ENCODE peak calls at places on chromosomes 2 and 18, in six cellular contexts. W, C, T, K, O and F are unnamed samples. For H3K9me3 and H3K4me1, the result is how much of the 10 kb centered on the place peaks cover.

GRCh38 chr2:160390544-160391258 is 102.9 kb downstream of the RBMS1 start:
- DNase-seq in C (no peak), O (no peak), K (no peak), W (peak), T (no peak), F (peak)

GRCh38 chr2:147156970-147157369 is 687.9 kb upstream of the ACVR2A start:
- DNase-seq in K (no peak), W (no peak), O (no peak), T (no peak), C (no peak), F (no peak)

GRCh38 chr2:43539991-43540860 is 55.6 kb downstream of the THADA start:
- DNase-seq in K (no peak), O (no peak), T (peak), W (peak), C (no peak), F (peak)

GRCh38 chr2:203867561-203868200 is at the start of gene CTLA4:
- DNase-seq in O (no peak), K (no peak), C (no peak), T (no peak), W (no peak), F (no peak)

GRCh38 chr2:42156756-42157155 is 12.4 kb upstream of the EML4 start:
- DNase-seq in C (no peak), O (peak), T (no peak), K (no peak), W (no peak), F (no peak)

GRCh38 chr2:79860233-79861058 is 347.6 kb downstream of the CTNNA2 start:
- DNase-seq in C (peak), K (peak), O (peak), T (peak), W (peak), F (peak)

GRCh38 chr2:140654565-140654964 is 1476.3 kb downstream of the LRP1B start:
- DNase-seq in T (no peak), O (no peak), C (no peak), K (peak), W (peak), F (peak)

GRCh38 chr2:65161551-65162100 is 31.7 kb upstream of the RAB1A start:
- DNase-seq in C (no peak), T (no peak), W (no peak), O (peak), K (no peak), F (no peak)

GRCh38 chr18:79404567-79404910 is 8.8 kb downstream of the NFATC1 start:
- DNase-seq in O (no peak), W (no peak), C (no peak), T (no peak), K (no peak), F (no peak)

GRCh38 chr18:2223859-2224258 is 347.4 kb downstream of the METTL4 start:
- DNase-seq in O (peak), W (peak), K (no peak), T (peak), C (peak), F (peak)

GRCh38 chr2:121707920-121708361 is 28.7 kb downstream of the NIFK start:
- DNase-seq in K (no peak), O (no peak), T (peak), W (no peak), C (no peak), F (peak)

GRCh38 chr2:158723311-158723838 is 71.7 kb upstream of the DAPL1 start:
- DNase-seq in W (no peak), O (no peak), C (no peak), K (no peak), T (no peak), F (no peak)

GRCh38 chr2:129087133-129087813 is 768.6 kb upstream of the HS6ST1 start:
- DNase-seq in W (no peak), T (peak), C (no peak), O (no peak), K (no peak), F (no peak)

GRCh38 chr2:26605195-26605968 is 35.8 kb downstream of the CIB4 start:
- DNase-seq in W (peak), T (peak), K (peak), O (peak), C (peak), F (peak)

GRCh38 chr2:9095690-9096089 is 92.2 kb upstream of the MBOAT2 start:
- DNase-seq in K (no peak), O (peak), T (peak), C (no peak), W (peak), F (peak)

GRCh38 chr2:38409904-38410167 is 32.8 kb upstream of the ATL2 start:
- DNase-seq in O (no peak), C (no peak), K (no peak), W (no peak), T (no peak), F (no peak)

GRCh38 chr18:2526320-2526719 is 45.0 kb downstream of the METTL4 start:
- DNase-seq in O (no peak), T (no peak), C (no peak), W (no peak), K (no peak), F (no peak)

GRCh38 chr18:39841133-39842041 is 2113.6 kb upstream of the PIK3C3 start:
- DNase-seq in K (peak), O (peak), C (no peak), T (peak), W (peak), F (peak)

GRCh38 chr2:148565272-148565894 is 79.2 kb upstream of the EPC2 start:
- DNase-seq in T (no peak), O (peak), C (no peak), K (peak), W (no peak), F (no peak)

GRCh38 chr2:98896416-98896815 is 39.6 kb downstream of the CRACDL start:
- DNase-seq in O (no peak), W (no peak), K (no peak), T (no peak), C (peak), F (no peak)

GRCh38 chr2:239610457-239611221 is 209.8 kb upstream of the HDAC4 start:
- DNase-seq in O (no peak), K (no peak), T (no peak), W (no peak), C (no peak), F (no peak)

GRCh38 chr2:182372661-182373060 is 54.2 kb downstream of the PDE1A start:
- DNase-seq in C (no peak), K (no peak), T (peak), W (peak), O (no peak), F (peak)

GRCh38 chr2:96305979-96306308 is 598 bp upstream of the SNRNP200 start:
- DNase-seq in T (no peak), O (no peak), C (peak), W (no peak), K (peak), F (no peak)

GRCh38 chr2:109545828-109546713 is 67.7 kb downstream of the SEPTIN10 start:
- DNase-seq in O (peak), W (peak), T (peak), K (peak), C (peak), F (peak)

GRCh38 chr2:11746807-11747459 is 501 bp downstream of the LPIN1 start:
- DNase-seq in K (peak), W (peak), O (peak), C (peak), T (peak), F (peak)

GRCh38 chr2:107502463-107503079 is 324.1 kb upstream of the RGPD4 start:
- DNase-seq in K (no peak), C (no peak), W (no peak), T (no peak), O (no peak), F (no peak)

GRCh38 chr2:20288941-20289340 is 61.7 kb downstream of the PUM2 start:
- DNase-seq in C (no peak), K (no peak), O (no peak), T (no peak), W (peak), F (peak)

GRCh38 chr2:164785447-164785846 is 56.2 kb downstream of the COBLL1 start:
- DNase-seq in T (no peak), K (no peak), W (no peak), O (no peak), C (no peak), F (peak)

GRCh38 chr2:37784759-37785149 is 113.3 kb upstream of the CDC42EP3 start:
- DNase-seq in K (no peak), C (no peak), T (no peak), W (no peak), O (no peak), F (no peak)

GRCh38 chr2:169047253-169048250 is 16.4 kb upstream of the ABCB11 start:
- DNase-seq in C (no peak), T (no peak), O (no peak), W (no peak), K (no peak), F (no peak)
- H2AFZ ChIP-seq in C (no peak), T (no peak), O (no peak), W (no peak), K (no peak), F (no peak)

GRCh38 chr2:177466337-177467195 is 74.0 kb downstream of the AGPS start:
- DNase-seq in C (no peak), W (no peak), T (no peak), K (no peak), O (peak), F (peak)

GRCh38 chr2:177465400-177466138 is 73.0 kb downstream of the AGPS start:
- DNase-seq in W (no peak), O (no peak), T (no peak), C (no peak), K (no peak), F (no peak)

GRCh38 chr2:177471990-177472389 is 79.4 kb downstream of the AGPS start:
- DNase-seq in O (no peak), T (no peak), W (no peak), K (no peak), C (no peak), F (no peak)

GRCh38 chr2:177464549-177464948 is 72.0 kb downstream of the AGPS start:
- DNase-seq in C (no peak), K (no peak), T (no peak), O (no peak), W (peak), F (peak)

DNA sequence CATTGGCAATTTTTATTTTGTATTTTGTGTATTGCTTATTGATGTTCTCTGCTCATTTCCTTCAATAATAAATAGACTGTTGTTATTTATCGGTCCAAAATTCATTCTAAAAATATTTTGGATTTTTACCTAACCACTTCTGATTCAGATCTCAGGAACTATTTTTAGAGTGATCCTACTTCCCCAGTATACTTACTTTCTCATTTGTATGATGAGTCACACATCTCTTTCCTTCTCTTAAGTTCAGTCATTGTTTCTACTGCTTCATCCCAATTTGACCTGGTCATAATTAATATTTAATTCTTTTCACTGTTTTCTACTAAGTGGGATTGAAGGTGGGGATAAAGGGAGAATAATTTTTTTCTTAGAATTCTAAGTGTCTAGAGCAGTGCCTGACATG is 75.1 kb downstream of the AGPS start:
- DNase-seq in T (no peak), W (peak), O (no peak), C (no peak), K (no peak), F (peak)
- H3K9me3 ChIP-seq in T (under half), W (under half), O (under half), C (under half), K (under half), F (under half)

DNA sequence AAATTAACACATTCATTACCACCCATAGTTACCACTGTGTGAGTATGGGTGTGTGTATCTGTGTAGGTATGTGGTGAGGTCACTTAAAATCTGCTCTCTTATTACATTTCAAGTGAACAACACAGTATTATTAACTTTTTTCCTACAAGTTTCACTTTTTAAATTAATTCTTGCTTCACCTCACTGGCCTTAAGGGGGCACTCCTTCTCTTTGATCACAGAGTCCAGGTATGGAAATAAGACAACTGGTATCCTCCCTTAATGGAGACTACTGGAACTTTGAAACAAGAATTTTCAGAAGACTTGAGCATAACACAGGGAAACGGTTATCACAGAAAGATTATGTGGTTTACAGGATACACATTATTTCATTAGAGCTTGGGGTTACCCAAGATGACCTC is 255.8 kb downstream of the ASXL3 start:
- DNase-seq in C (peak), K (no peak), T (no peak), O (no peak), W (no peak), F (no peak)
- H3K4me1 ChIP-seq in C (under half), K (under half), T (under half), O (under half), W (under half), F (under half)

DNA sequence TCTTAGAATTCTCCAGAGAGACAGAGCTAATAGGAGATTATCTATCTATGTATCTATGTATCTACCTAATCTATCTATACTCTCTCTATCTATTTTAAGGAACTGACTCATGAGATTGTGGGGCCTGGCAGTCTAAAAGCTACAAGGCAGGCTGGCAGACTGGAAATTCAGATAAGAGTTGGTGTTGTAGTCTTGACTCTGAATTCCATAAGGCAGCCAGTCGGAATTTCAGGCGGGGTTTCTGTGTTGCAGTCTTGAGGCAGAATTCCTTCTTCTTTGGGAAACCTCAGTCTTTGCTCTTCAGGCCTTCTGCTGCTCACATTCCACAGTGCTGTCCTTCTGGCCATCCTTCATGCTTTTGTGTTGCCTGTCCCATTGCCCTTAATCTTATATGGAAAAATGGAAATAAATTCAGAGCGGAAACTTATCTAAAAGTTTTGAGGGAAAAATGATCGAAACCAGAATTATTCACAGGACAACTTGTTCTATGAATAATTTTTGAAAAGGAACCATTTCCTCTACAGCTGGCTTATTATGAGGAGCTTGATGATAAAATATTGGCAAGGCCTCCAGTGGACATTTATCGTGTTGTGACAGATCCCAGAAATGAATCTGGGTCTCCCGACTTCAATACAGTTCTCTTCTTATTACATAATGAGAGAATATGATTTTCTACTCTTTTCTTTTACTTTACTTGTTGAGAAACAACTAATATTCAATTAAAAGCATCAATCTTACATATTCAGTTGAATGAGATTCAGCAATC is 10.8 kb downstream of the IL1RL1 start:
- DNase-seq in C (no peak), K (no peak), O (no peak), T (no peak), W (no peak), F (peak)
- H2AFZ ChIP-seq in C (no peak), K (no peak), O (no peak), T (no peak), W (no peak), F (no peak)

GRCh38 chr18:56188521-56188920 is 449.9 kb downstream of the TXNL1 start:
- DNase-seq in T (no peak), K (no peak), C (no peak), W (no peak), O (no peak), F (no peak)
- H3K9me3 ChIP-seq in T (under half), K (under half), C (under half), W (under half), O (under half), F (under half)